ENCODE peak calls at places on chromosomes 12 and 14, in eight cellular contexts. R, D, F, L, E, I, K and Z are unnamed samples.
A peak's percentile ranks its signal among the peaks of the same experiment; 100 is the strongest.

GRCh38 chr14:69798339-69798735 is 1.3 kb upstream of the SLC10A1 start:
- DNase-seq in R (no peak), D (no peak), F (no peak), L (no peak), E (no peak), I (no peak), K (no peak), Z (no peak)

GRCh38 chr12:52879394-52880351 is 25.2 kb downstream of the KRT8 start:
- DNase-seq in R (peak; percentile 83), D (peak; percentile 86), F (peak; percentile 75), L (peak; percentile 96), E (peak; percentile 77), I (no peak), K (peak; percentile 78), Z (peak; percentile 82)

GRCh38 chr14:101708853-101709532 is 52.5 kb upstream of the PPP2R5C start:
- DNase-seq in R (no peak), D (no peak), F (no peak), L (no peak), E (no peak), I (no peak), K (no peak), Z (no peak)

GRCh38 chr14:37343307-37344094 is 145.8 kb downstream of the MIPOL1 start:
- DNase-seq in R (peak; percentile 52), D (peak; percentile 48), F (no peak), L (no peak), E (no peak), I (no peak), K (peak; percentile 7), Z (peak; percentile 4)

GRCh38 chr12:100234591-100235304 is 32.1 kb downstream of the DEPDC4 start:
- DNase-seq in R (peak; percentile 58), D (peak; percentile 86), F (peak; percentile 25), L (peak; percentile 31), E (no peak), I (peak; percentile 7), K (peak; percentile 52), Z (peak; percentile 65)

GRCh38 chr12:117125275-117125613 is 26.0 kb upstream of the TESC start:
- DNase-seq in R (no peak), D (peak; percentile 24), F (peak; percentile 23), L (no peak), E (no peak), I (no peak), K (peak; percentile 36), Z (no peak)

GRCh38 chr12:32739279-32739678 is 16.4 kb downstream of the YARS2 start:
- DNase-seq in R (no peak), D (no peak), F (no peak), L (no peak), E (no peak), I (no peak), K (no peak), Z (no peak)

GRCh38 chr14:94388027-94388895 is at the start of gene SERPINA1:
- DNase-seq in R (no peak), D (peak; percentile 44), F (no peak), L (no peak), E (no peak), I (no peak), K (peak; percentile 90), Z (no peak)

GRCh38 chr12:26768611-26769603 is 64.1 kb downstream of the ITPR2 start:
- DNase-seq in R (no peak), D (no peak), F (no peak), L (no peak), E (no peak), I (no peak), K (no peak), Z (no peak)

GRCh38 chr14:99327458-99328250 is 55.7 kb upstream of the BCL11B start:
- DNase-seq in R (no peak), D (no peak), F (no peak), L (no peak), E (peak; percentile 12), I (no peak), K (no peak), Z (no peak)

GRCh38 chr12:46661161-46661845 is 164.5 kb downstream of the SLC38A4 start:
- DNase-seq in R (peak; percentile 94), D (peak; percentile 95), F (peak; percentile 91), L (peak; percentile 76), E (no peak), I (peak; percentile 57), K (peak; percentile 91), Z (peak; percentile 90)

GRCh38 chr14:98701377-98701776 is 570.6 kb downstream of the BCL11B start:
- DNase-seq in R (no peak), D (no peak), F (no peak), L (no peak), E (no peak), I (no peak), K (no peak), Z (no peak)

GRCh38 chr12:91316825-91317224 is 134.2 kb upstream of the DCN start:
- DNase-seq in R (no peak), D (peak; percentile 69), F (no peak), L (no peak), E (no peak), I (no peak), K (peak; percentile 45), Z (peak; percentile 76)

GRCh38 chr14:24310666-24311604 is at the start of gene LTB4R:
- DNase-seq in R (peak; percentile 88), D (peak; percentile 73), F (peak; percentile 36), L (no peak), E (peak; percentile 86), I (peak; percentile 26), K (peak; percentile 82), Z (peak; percentile 71)

GRCh38 chr14:36066636-36067035 is 109.9 kb downstream of the PTCSC3 start:
- DNase-seq in R (no peak), D (no peak), F (no peak), L (no peak), E (no peak), I (no peak), K (no peak), Z (no peak)

GRCh38 chr14:36068777-36069534 is 107.6 kb downstream of the PTCSC3 start:
- DNase-seq in R (no peak), D (peak; percentile 21), F (peak; percentile 8), L (no peak), E (no peak), I (no peak), K (peak; percentile 91), Z (peak; percentile 84)

GRCh38 chr14:36069535-36069900 is 107.0 kb downstream of the PTCSC3 start:
- DNase-seq in R (peak; percentile 37), D (peak; percentile 17), F (peak; percentile 12), L (peak; percentile 71), E (no peak), I (no peak), K (peak; percentile 55), Z (peak; percentile 32)

GRCh38 chr14:36067428-36068187 is 108.9 kb downstream of the PTCSC3 start:
- DNase-seq in R (no peak), D (no peak), F (no peak), L (no peak), E (no peak), I (no peak), K (no peak), Z (no peak)

GRCh38 chr14:36070056-36071043 is 106.2 kb downstream of the PTCSC3 start:
- DNase-seq in R (peak; percentile 47), D (peak; percentile 64), F (peak; percentile 52), L (peak; percentile 87), E (no peak), I (no peak), K (peak; percentile 67), Z (peak; percentile 71)
- TF ChIP-seq CTCF in R (peak; percentile 69), D (peak; percentile 82), F (peak; percentile 92), L (peak; percentile 94), E (no peak), I (peak; percentile 75), K (peak; percentile 92), Z (peak; percentile 97)

DNA sequence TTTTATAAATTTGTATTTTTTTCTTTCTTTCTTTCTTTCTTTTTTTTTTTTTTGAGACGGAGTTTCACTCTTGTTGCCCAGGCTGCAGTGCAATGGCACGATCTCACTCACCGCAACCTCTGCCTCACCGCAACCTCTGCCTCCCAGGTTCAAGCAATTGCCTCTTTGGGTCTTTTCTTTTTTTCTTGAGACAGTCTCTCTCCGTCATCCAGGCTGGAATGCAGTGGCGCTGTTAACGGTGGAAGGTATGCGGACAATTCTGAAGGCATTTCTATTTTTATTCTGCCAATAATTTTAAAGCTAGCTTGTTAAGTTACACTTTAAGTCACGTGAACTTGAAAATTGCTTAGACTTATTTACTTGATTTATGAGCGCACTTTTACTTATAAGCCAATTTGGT is 8.8 kb upstream of the PHC1 start:
- DNase-seq in R (no peak), D (no peak), F (no peak), L (peak; percentile 27), E (no peak), I (no peak), K (no peak), Z (no peak)
- H3K4me3 ChIP-seq in R (no peak overlapping the region), D (no peak overlapping the region), F (no peak overlapping the region), L (no peak overlapping the region), E (no peak overlapping the region), I (no peak overlapping the region), K (no peak overlapping the region), Z (no peak overlapping the region)

GRCh38 chr14:31887929-31888580 is 189.0 kb upstream of the ARHGAP5 start:
- DNase-seq in R (no peak), D (no peak), F (no peak), L (no peak), E (no peak), I (no peak), K (no peak), Z (no peak)
- TF ChIP-seq CTCF in R (no peak), D (no peak), F (no peak), L (no peak), E (no peak), I (no peak), K (no peak), Z (no peak)

GRCh38 chr12:116121453-116121871 is 156.0 kb downstream of the MED13L start:
- DNase-seq in R (peak; percentile 77), D (peak; percentile 60), F (no peak), L (no peak), E (no peak), I (no peak), K (peak; percentile 50), Z (peak; percentile 42)
- H3K4me3 ChIP-seq in R (peak overlapping the region; percentile 10), D (no peak overlapping the region), F (peak overlapping the region; percentile 10), L (no peak overlapping the region), E (no peak overlapping the region), I (no peak overlapping the region), K (no peak overlapping the region), Z (no peak overlapping the region)

GRCh38 chr12:112087055-112087850 is 21.3 kb downstream of the NAA25 start:
- DNase-seq in R (no peak), D (no peak), F (no peak), L (no peak), E (no peak), I (no peak), K (no peak), Z (no peak)
- TF ChIP-seq CTCF in R (no peak), D (peak; percentile 31), F (peak; percentile 27), L (no peak), E (no peak), I (no peak), K (peak; percentile 40), Z (peak; percentile 37)

DNA sequence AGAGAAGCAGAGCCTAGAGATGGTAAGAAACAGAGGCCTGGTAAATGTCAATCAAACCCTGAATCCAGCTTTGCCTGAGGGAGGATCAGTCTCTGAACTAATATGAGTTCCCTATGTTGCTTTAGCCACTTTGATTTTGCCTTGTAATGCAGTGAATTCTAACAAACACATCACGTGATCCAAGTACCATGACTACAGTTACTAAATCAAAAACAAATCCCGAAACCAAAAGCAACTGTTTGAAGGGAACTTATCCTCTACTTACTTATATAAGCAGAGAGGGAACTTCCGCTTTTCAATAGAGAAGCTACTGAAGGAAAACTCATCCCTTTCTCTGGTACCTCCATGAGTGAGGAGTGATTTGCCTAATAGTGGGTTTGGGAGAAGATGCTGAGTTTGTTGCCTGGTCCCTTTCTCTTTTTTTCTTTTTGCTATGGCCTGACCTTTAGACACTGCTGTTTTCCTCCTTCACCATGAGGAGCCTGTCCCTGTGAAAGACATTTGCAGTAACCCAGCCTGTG is 7.7 kb upstream of the PPTC7 start:
- DNase-seq in R (no peak), D (peak; percentile 44), F (no peak), L (no peak), E (no peak), I (peak; percentile 84), K (no peak), Z (peak; percentile 86)
- H3K4me3 ChIP-seq in R (no peak overlapping the region), D (no peak overlapping the region), F (no peak overlapping the region), L (no peak overlapping the region), E (no peak overlapping the region), I (no peak overlapping the region), K (no peak overlapping the region), Z (no peak overlapping the region)